ENCODE peak calls at places on chromosomes 16 and 17, in six cellular contexts. E is GM12892, P is HepG2, O is H1, I is K562, Y is GM12878. J is an unnamed sample.

GRCh38 chr17:47949197-47949759 is 7.9 kb downstream of the PNPO start:
- DNase-seq in E (peak), O (peak), I (peak), P (peak), Y (peak), J (peak)

GRCh38 chr17:58415371-58416055 is 1.8 kb downstream of the RNF43 start:
- DNase-seq in O (no peak), Y (no peak), I (peak), E (no peak), P (peak), J (no peak)

GRCh38 chr17:39812466-39812865 is 51.6 kb downstream of the IKZF3 start:
- DNase-seq in E (no peak), P (no peak), Y (no peak), O (no peak), I (no peak), J (no peak)

GRCh38 chr17:39064374-39064773 is 87.1 kb downstream of the PLXDC1 start:
- DNase-seq in I (no peak), Y (no peak), E (no peak), P (no peak), O (no peak), J (no peak)

GRCh38 chr16:30499284-30499683 is 26.7 kb downstream of the ITGAL start:
- DNase-seq in I (peak), E (no peak), Y (no peak), O (no peak), P (no peak), J (no peak)

GRCh38 chr16:84209989-84210388 is 19.0 kb downstream of the ADAD2 start:
- DNase-seq in O (no peak), I (no peak), Y (no peak), E (no peak), P (no peak), J (no peak)

GRCh38 chr17:7835818-7836595 is 2.0 kb downstream of the KDM6B start:
- DNase-seq in O (peak), P (peak), E (no peak), Y (no peak), I (no peak), J (no peak)

GRCh38 chr17:49646391-49647255 is 31.3 kb downstream of the SPOP start:
- DNase-seq in I (no peak), P (peak), O (no peak), E (no peak), Y (peak), J (no peak)

GRCh38 chr17:45364531-45365390 is 47.9 kb upstream of the MAP3K14 start:
- DNase-seq in I (no peak), Y (no peak), P (no peak), E (no peak), O (peak), J (no peak)

GRCh38 chr16:2773188-2773968 is 3.7 kb downstream of the ELOB start:
- DNase-seq in E (no peak), I (no peak), Y (no peak), P (no peak), O (no peak), J (no peak)

GRCh38 chr16:85286066-85286712 is 173.9 kb upstream of the CIBAR2 start:
- DNase-seq in E (no peak), P (no peak), O (no peak), Y (no peak), I (no peak), J (no peak)

GRCh38 chr16:46762583-46762982 is 14.4 kb upstream of the MYLK3 start:
- DNase-seq in O (no peak), E (no peak), Y (no peak), P (no peak), I (no peak), J (no peak)

GRCh38 chr16:15487336-15488284 is 53.2 kb downstream of the BMERB1 start:
- DNase-seq in E (no peak), O (no peak), I (no peak), P (no peak), Y (no peak), J (no peak)
- TF ChIP-seq TAF1 in E (no peak), O (no peak), I (no peak), P (no peak), Y (no peak), J (no peak)

GRCh38 chr17:76354747-76355310 is 1.1 kb upstream of the PRPSAP1 start:
- DNase-seq in Y (no peak), P (no peak), I (peak), O (peak), E (no peak), J (no peak)

GRCh38 chr17:76351526-76352071 is 2.1 kb downstream of the PRPSAP1 start:
- DNase-seq in E (no peak), O (no peak), Y (no peak), I (no peak), P (peak), J (no peak)

GRCh38 chr17:76354317-76354729 is 607 bp upstream of the PRPSAP1 start:
- DNase-seq in I (no peak), O (no peak), P (no peak), Y (no peak), E (no peak), J (no peak)

GRCh38 chr17:76353004-76353598 is 615 bp downstream of the PRPSAP1 start:
- DNase-seq in Y (no peak), P (no peak), E (peak), O (peak), I (peak), J (peak)

GRCh38 chr17:76353599-76354316 is at the start of gene PRPSAP1:
- DNase-seq in P (peak), O (peak), Y (peak), E (peak), I (peak), J (peak)
- TF ChIP-seq POLR2A in P (peak), O (peak), Y (peak), E (peak), I (peak), J (peak)

GRCh38 chr16:87993901-87994300 is 42.7 kb downstream of the BANP start:
- DNase-seq in Y (no peak), I (no peak), O (no peak), E (no peak), P (no peak), J (no peak)
- TF ChIP-seq POLR2AphosphoS5 in Y (no peak), I (no peak), O (no peak), E (no peak), P (no peak), J (no peak)

GRCh38 chr17:27919120-27919519 is 26.0 kb upstream of the LYRM9 start:
- DNase-seq in E (no peak), O (no peak), I (no peak), P (no peak), Y (no peak), J (no peak)
- TF ChIP-seq TAF1 in E (no peak), O (no peak), I (no peak), P (no peak), Y (no peak), J (no peak)

GRCh38 chr17:80454557-80455327 is 21.7 kb downstream of the NPTX1 start:
- DNase-seq in E (peak), P (peak), I (peak), Y (peak), O (peak), J (peak)
- TF ChIP-seq POLR2A in E (peak), P (peak), I (peak), Y (peak), O (no peak), J (peak)

DNA sequence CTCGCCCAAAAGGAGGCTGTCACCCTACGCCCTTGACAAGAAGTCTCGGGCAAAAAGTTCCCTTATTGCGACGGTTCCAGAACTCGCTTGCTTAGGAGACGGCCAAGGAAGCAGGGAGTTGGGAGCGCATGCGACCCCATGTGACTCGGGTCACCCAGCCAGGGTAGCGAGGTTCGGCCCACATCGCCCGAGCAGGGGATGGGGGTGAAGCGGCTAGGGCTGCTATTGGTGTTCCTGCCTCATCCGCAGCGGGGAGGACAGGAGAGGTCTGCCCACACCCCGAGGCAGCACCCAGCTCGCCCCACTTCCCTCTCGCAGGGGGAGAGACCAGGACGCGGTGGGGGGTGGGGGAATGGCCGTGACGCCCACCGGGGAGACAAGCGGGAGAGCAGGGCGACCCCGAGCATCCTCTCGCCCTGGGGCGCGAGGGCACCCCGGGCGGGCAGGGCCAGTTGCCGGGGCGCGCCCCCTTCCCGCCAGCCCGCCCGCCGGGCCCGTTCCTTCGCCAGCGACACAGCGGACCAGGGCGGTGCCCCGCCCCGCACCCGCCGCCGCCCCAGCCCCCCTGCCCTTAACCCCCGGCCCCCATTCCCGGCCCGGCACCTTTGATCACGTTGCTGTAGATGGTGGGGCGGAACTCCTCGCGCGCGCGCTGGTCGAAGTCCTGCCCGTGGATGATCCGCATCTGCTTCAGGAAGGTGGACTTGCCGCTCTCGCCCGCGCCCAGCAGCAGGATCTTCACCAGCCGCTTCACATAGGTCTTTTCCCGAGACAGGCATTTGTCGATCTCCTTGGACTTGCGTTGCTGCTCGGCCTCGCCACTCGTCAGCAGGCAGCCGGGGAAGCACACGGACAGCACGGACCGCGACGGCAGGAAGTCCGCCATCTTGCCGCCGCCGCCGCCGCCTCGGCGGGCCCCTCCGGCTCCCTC is 567 bp downstream of the GNA13 start:
- DNase-seq in P (peak), E (no peak), O (no peak), I (peak), Y (no peak), J (no peak)
- TF ChIP-seq POLR2AphosphoS5 in P (no peak), E (peak), O (peak), I (no peak), Y (no peak), J (peak)

DNA sequence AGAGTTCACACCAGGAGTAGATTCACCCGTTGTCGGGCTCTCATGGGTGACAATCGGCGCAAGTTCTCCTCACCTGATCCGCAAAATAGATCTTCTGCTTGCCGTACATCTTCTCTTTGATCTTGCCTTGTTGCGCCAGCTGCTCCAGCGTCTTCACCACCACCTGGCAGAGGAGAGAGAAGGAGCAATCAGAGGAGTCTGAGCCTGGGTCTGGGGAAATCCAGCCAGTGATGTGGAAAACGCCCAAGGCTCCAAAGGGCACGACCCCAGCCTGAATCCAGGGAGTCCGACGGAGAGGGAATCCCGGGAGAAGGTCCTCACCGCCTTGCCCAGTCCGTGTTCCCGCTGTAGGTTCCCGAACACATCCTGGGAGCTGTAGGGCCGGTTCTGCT is 393 bp downstream of the PSMC3IP start:
- DNase-seq in P (no peak), Y (no peak), I (no peak), O (no peak), E (no peak), J (no peak)
- TF ChIP-seq TAF1 in P (no peak), Y (no peak), I (no peak), O (no peak), E (no peak), J (no peak)

GRCh38 chr17:78980624-78980972 is 875 bp upstream of the LGALS3BP start:
- DNase-seq in I (no peak), P (no peak), Y (no peak), O (no peak), E (no peak), J (no peak)

GRCh38 chr17:78977681-78977943 is 2.1 kb downstream of the LGALS3BP start:
- DNase-seq in P (no peak), E (no peak), I (no peak), Y (no peak), O (no peak), J (no peak)

GRCh38 chr17:78981010-78981888 is 1.5 kb upstream of the LGALS3BP start:
- DNase-seq in I (no peak), P (no peak), Y (no peak), O (no peak), E (no peak), J (no peak)

GRCh38 chr17:78977992-78978973 is 1.4 kb downstream of the LGALS3BP start:
- DNase-seq in P (no peak), O (no peak), E (no peak), Y (no peak), I (no peak), J (no peak)

DNA sequence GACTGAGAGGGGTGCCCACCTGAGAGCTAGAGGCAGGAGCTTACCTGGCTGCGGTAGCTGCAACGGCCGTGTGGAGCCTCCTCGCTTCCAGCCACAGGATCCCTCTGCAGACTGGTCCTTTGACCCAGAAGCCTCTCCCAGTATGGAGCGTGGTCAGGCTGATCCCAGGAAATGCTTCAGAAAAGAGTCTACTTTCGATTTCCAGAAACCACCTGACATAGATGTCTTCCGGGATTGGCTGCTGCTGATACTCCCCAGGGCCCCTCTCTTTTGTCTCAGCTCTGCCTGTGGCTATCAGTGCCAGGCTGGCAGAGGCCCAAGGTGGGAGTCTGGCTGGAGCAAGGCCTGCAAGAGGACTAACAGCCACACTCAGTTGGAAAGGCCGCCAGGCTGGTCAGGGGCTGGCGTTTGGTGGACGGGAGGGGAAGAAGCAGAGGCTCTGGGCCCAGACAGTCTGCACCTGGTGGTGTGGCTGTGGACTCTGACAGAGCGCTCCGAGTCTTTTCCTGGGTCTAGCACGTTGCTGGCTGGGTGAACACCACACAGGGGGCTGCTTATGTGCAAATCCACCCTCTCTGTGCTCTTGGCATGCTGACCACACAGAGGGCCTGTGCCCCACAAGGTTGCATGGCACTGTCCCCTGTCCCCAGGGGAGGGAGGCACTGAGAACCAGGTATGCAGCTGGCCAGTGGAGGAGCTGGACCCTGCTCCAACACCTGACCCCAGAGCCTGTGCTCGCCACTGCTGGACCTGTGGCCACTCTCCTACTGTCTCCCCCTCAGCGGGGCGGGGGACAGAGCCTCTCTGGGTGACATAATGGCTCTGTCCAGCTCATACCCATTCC is at the start of gene LGALS3BP:
- DNase-seq in Y (no peak), P (peak), E (no peak), I (peak), O (peak), J (no peak)
- TF ChIP-seq POLR2A in Y (no peak), P (peak), E (no peak), I (no peak), O (no peak), J (no peak)

DNA sequence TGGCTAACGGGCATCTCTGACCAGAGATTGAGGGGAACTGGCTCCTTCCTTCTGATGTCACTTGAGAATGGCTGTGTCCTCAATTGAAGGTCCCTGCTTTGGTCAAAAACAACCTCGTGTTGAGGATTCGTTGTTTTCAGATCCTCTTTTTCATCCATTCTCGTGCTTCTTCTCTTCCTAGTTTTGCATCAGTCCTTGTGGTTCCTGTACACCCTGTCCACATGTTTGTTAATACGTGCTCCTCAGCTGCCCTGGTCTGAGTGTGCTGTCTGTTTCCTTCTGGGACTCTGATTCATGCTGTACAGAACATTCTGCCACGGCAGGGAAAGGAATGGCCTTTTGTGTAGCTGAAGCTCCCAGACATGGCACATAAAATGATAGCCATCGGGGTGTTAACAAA is 863.2 kb upstream of the GOT2 start:
- DNase-seq in O (no peak), E (no peak), I (no peak), Y (no peak), P (no peak), J (no peak)
- TF ChIP-seq POLR2AphosphoS5 in O (no peak), E (no peak), I (no peak), Y (no peak), P (no peak), J (no peak)

J was measured in GM12891.